ENCODE peak calls at places on chromosomes 6 and 20, in four cellular contexts. J, T, S and A are unnamed samples.

GRCh38 chr20:47957135-47957534 is 171.9 kb upstream of the SULF2 start:
- DNase-seq in J (no peak), T (no peak), S (no peak), A (no peak)

GRCh38 chr6:138107752-138108592 is 753 bp upstream of the PERP start:
- DNase-seq in J (no peak), T (no peak), S (no peak), A (no peak)

GRCh38 chr6:148501178-148501590 is 158.5 kb downstream of the SASH1 start:
- DNase-seq in J (no peak), T (peak; percentile 91), S (no peak), A (peak; percentile 95)

GRCh38 chr20:38210741-38211140 is 45.7 kb upstream of the TGM2 start:
- DNase-seq in J (no peak), T (peak; percentile 74), S (no peak), A (no peak)

GRCh38 chr6:1746919-1747460 is 137.3 kb downstream of the FOXC1 start:
- DNase-seq in J (no peak), T (no peak), S (no peak), A (no peak)

GRCh38 chr6:54193560-54193959 is 82.3 kb downstream of the MLIP start:
- DNase-seq in J (no peak), T (no peak), S (no peak), A (no peak)

GRCh38 chr20:12528591-12529041 is 480.2 kb upstream of the SPTLC3 start:
- DNase-seq in J (no peak), T (no peak), S (no peak), A (no peak)

GRCh38 chr20:58148891-58149290 is 79.6 kb downstream of the ANKRD60 start:
- DNase-seq in J (no peak), T (no peak), S (no peak), A (no peak)

GRCh38 chr6:150775400-150775799 is 90.1 kb upstream of the MTHFD1L start:
- DNase-seq in J (no peak), T (no peak), S (no peak), A (no peak)

GRCh38 chr20:23153696-23154341 is 67.7 kb upstream of the CD93 start:
- DNase-seq in J (no peak), T (no peak), S (no peak), A (no peak)

GRCh38 chr6:25423358-25423757 is 144.2 kb downstream of the CARMIL1 start:
- DNase-seq in J (no peak), T (no peak), S (no peak), A (no peak)

GRCh38 chr6:167669870-167670802 is 156.6 kb upstream of the AFDN start:
- DNase-seq in J (no peak), T (no peak), S (no peak), A (no peak)

GRCh38 chr6:14089224-14089623 is 28.3 kb upstream of the CD83 start:
- DNase-seq in J (no peak), T (no peak), S (no peak), A (no peak)

GRCh38 chr6:11146117-11146826 is 34.7 kb upstream of the ERVFRD-1 start:
- DNase-seq in J (no peak), T (no peak), S (no peak), A (no peak)

GRCh38 chr6:1789092-1789491 is 179.4 kb downstream of the FOXC1 start:
- DNase-seq in J (no peak), T (no peak), S (no peak), A (no peak)

GRCh38 chr6:20458051-20458894 is 56.6 kb downstream of the E2F3 start:
- DNase-seq in J (no peak), T (no peak), S (no peak), A (no peak)

GRCh38 chr6:150463852-150464251 is 95.0 kb downstream of the IYD start:
- DNase-seq in J (no peak), T (no peak), S (no peak), A (no peak)

GRCh38 chr6:162198925-162199324 is 528.6 kb downstream of the PRKN start:
- DNase-seq in J (no peak), T (no peak), S (no peak), A (no peak)

GRCh38 chr20:8837396-8837795 is 231.5 kb upstream of the PLCB4 start:
- DNase-seq in J (no peak), T (no peak), S (no peak), A (peak; percentile 82)

GRCh38 chr20:47346172-47346571 is 10.3 kb downstream of the ZMYND8 start:
- DNase-seq in J (no peak), T (no peak), S (no peak), A (no peak)

GRCh38 chr6:113464959-113465358 is 392.2 kb upstream of the MARCKS start:
- DNase-seq in J (no peak), T (no peak), S (no peak), A (peak; percentile 68)

GRCh38 chr6:24854077-24854670 is 55.5 kb upstream of the ARMH2 start:
- DNase-seq in J (no peak), T (no peak), S (no peak), A (no peak)

GRCh38 chr6:117174835-117175360 is 90.5 kb upstream of the VGLL2 start:
- DNase-seq in J (no peak), T (no peak), S (no peak), A (no peak)

GRCh38 chr20:48897298-48898044 is 24.0 kb upstream of the ARFGEF2 start:
- DNase-seq in J (no peak), T (no peak), S (no peak), A (peak; percentile 100)

GRCh38 chr20:1830240-1830639 is 65.0 kb upstream of the SIRPA start:
- DNase-seq in J (peak; percentile 82), T (no peak), S (no peak), A (peak; percentile 81)

GRCh38 chr20:32564440-32564839 is 20.7 kb downstream of the NOL4L start:
- DNase-seq in J (no peak), T (no peak), S (no peak), A (no peak)

GRCh38 chr20:11364736-11365135 is 553.0 kb upstream of the BTBD3 start:
- DNase-seq in J (no peak), T (no peak), S (no peak), A (no peak)

GRCh38 chr6:54655162-54655561 is 191.4 kb upstream of the FAM83B start:
- DNase-seq in J (no peak), T (no peak), S (no peak), A (no peak)

GRCh38 chr20:31684153-31685003 is 38.3 kb downstream of the BCL2L1 start:
- DNase-seq in J (no peak), T (no peak), S (no peak), A (no peak)

GRCh38 chr20:51398083-51398482 is 144.4 kb downstream of the NFATC2 start:
- DNase-seq in J (no peak), T (no peak), S (no peak), A (no peak)

GRCh38 chr6:28953039-28953872 is 29.5 kb upstream of the TRIM27 start:
- DNase-seq in J (no peak), T (no peak), S (peak; percentile 14), A (no peak)

GRCh38 chr6:551405-551804 is 105.5 kb downstream of the HUS1B start:
- DNase-seq in J (no peak), T (no peak), S (no peak), A (no peak)

GRCh38 chr6:111583986-111584385 is 21.7 kb downstream of the TRAF3IP2 start:
- DNase-seq in J (no peak), T (no peak), S (no peak), A (no peak)

GRCh38 chr6:169845426-169846285 is 94.2 kb downstream of the ERMARD start:
- DNase-seq in J (no peak), T (peak; percentile 76), S (no peak), A (no peak)

GRCh38 chr6:14079433-14079832 is 38.1 kb upstream of the CD83 start:
- DNase-seq in J (peak; percentile 47), T (no peak), S (no peak), A (no peak)

GRCh38 chr20:32444474-32445220 is 86.5 kb downstream of the ASXL1 start:
- DNase-seq in J (no peak), T (peak; percentile 46), S (no peak), A (no peak)